ENCODE peak calls at places on chromosomes 1 and 21, in ten cellular contexts. O, P, C, Q, B, X, S, U, L and H are unnamed samples.

GRCh38 chr1:94688646-94689045 is 131.5 kb upstream of the SLC44A3 start:
- DNase-seq in U (no peak), O (no peak), S (no peak), L (no peak), C (no peak), B (no peak), Q (no peak), X (peak; percentile 89), P (no peak), H (no peak)

GRCh38 chr1:19329188-19329587 is 17.1 kb downstream of the SLC66A1 start:
- DNase-seq in B (no peak), L (no peak), P (no peak), S (no peak), X (no peak), U (no peak), C (no peak), Q (no peak), O (no peak), H (no peak)

GRCh38 chr1:51247499-51247898 is 11.4 kb downstream of the RNF11 start:
- DNase-seq in C (no peak), U (no peak), Q (no peak), O (no peak), X (no peak), S (no peak), B (no peak), P (no peak), L (no peak), H (no peak)

GRCh38 chr1:84689514-84690396 is 506 bp downstream of the SSX2IP start:
- DNase-seq in O (no peak), X (peak; percentile 89), P (no peak), S (no peak), L (peak; percentile 51), B (peak; percentile 55), U (peak; percentile 18), C (peak; percentile 77), Q (peak; percentile 92), H (no peak)

GRCh38 chr1:39177641-39178040 is 26.9 kb upstream of the MACF1 start:
- DNase-seq in C (no peak), U (no peak), S (no peak), Q (no peak), B (no peak), P (no peak), O (no peak), L (no peak), X (no peak), H (no peak)

GRCh38 chr21:33411949-33412430 is 8.8 kb downstream of the IFNGR2 start:
- DNase-seq in L (peak; percentile 70), O (no peak), X (no peak), S (no peak), C (no peak), U (no peak), Q (no peak), B (no peak), P (no peak), H (no peak)

GRCh38 chr1:234495231-234495990 is 16.4 kb upstream of the TARBP1 start:
- DNase-seq in O (no peak), X (peak; percentile 27), P (no peak), U (no peak), S (no peak), Q (no peak), B (no peak), L (no peak), C (no peak), H (peak; percentile 72)

GRCh38 chr21:29233611-29234540 is 64.8 kb upstream of the BACH1 start:
- DNase-seq in Q (no peak), L (no peak), O (no peak), C (no peak), U (no peak), S (no peak), X (peak; percentile 26), B (no peak), P (no peak), H (no peak)

GRCh38 chr1:7580923-7581753 is 190.0 kb upstream of the VAMP3 start:
- DNase-seq in B (peak; percentile 10), U (no peak), S (no peak), O (peak; percentile 54), X (no peak), L (no peak), C (no peak), Q (peak; percentile 58), P (no peak), H (no peak)

GRCh38 chr1:114152211-114153050 is 1.2 kb downstream of the SYT6 start:
- DNase-seq in L (no peak), O (peak; percentile 78), B (peak; percentile 56), C (no peak), X (peak; percentile 75), U (peak; percentile 41), P (no peak), S (peak; percentile 86), Q (peak; percentile 77), H (no peak)

GRCh38 chr1:10517677-10517982 is 42.9 kb downstream of the PEX14 start:
- DNase-seq in U (no peak), Q (no peak), B (no peak), L (no peak), X (no peak), O (no peak), P (no peak), S (no peak), C (no peak), H (no peak)

GRCh38 chr1:1619917-1620361 is 4.6 kb downstream of the MIB2 start:
- DNase-seq in L (no peak), B (no peak), S (no peak), C (no peak), Q (no peak), O (no peak), U (no peak), X (no peak), P (no peak), H (no peak)
- TF ChIP-seq CTCF in L (no peak), B (no peak), S (no peak), C (no peak), Q (no peak), O (peak; percentile 21), U (peak; percentile 20), X (peak; percentile 42), P (peak; percentile 35), H (peak; percentile 13)

GRCh38 chr1:202957733-202958543 is at the start of gene ADIPOR1:
- DNase-seq in X (peak; percentile 94), O (peak; percentile 97), C (peak; percentile 92), Q (peak; percentile 99), P (no peak), L (peak; percentile 95), B (peak; percentile 94), S (peak; percentile 94), U (peak; percentile 95), H (no peak)

GRCh38 chr1:202954057-202954745 is 3.9 kb downstream of the ADIPOR1 start:
- DNase-seq in L (no peak), C (no peak), P (no peak), U (no peak), B (no peak), S (no peak), X (no peak), O (no peak), Q (no peak), H (no peak)

GRCh38 chr1:202951437-202951836 is 6.7 kb downstream of the ADIPOR1 start:
- DNase-seq in C (no peak), O (no peak), L (no peak), S (no peak), P (no peak), B (no peak), U (no peak), Q (no peak), X (no peak), H (no peak)

GRCh38 chr1:202953412-202953811 is 4.7 kb downstream of the ADIPOR1 start:
- DNase-seq in Q (no peak), L (no peak), X (no peak), O (no peak), C (no peak), S (no peak), P (no peak), B (no peak), U (no peak), H (no peak)

GRCh38 chr1:202952818-202953217 is 5.3 kb downstream of the ADIPOR1 start:
- DNase-seq in Q (no peak), C (no peak), B (no peak), L (peak; percentile 45), P (no peak), O (no peak), U (no peak), S (no peak), X (no peak), H (no peak)
- TF ChIP-seq CTCF in Q (no peak), C (no peak), B (no peak), L (no peak), P (no peak), O (no peak), U (no peak), S (no peak), X (no peak), H (no peak)

DNA sequence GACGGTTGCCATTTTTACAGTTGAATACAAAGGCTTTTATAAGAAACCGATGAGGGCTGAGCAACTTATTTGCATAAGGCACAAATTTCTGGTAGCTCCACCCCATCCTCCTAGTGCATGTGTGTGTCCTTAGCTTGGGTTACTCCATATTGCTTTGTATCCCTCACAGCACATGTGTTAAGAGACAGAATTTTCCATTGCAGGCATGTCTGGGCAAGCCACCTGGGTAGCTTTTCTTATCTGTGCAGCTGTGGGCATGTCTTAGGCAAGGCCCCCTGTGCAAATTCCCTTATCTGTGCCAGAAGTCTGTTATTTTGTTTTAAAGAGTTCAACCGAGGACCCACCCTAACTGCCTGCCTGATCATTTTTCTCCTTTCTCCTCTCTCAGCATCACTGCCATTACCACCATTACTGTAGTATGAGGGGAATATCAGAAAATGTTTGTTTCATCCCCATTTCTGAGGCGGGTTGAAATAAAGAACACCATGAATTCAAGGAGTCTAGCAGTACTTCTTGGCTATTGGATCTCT is 131.9 kb downstream of the CYYR1 start:
- DNase-seq in Q (no peak), O (no peak), B (no peak), C (no peak), X (no peak), S (no peak), L (no peak), P (peak; percentile 16), U (no peak), H (no peak)
- TF ChIP-seq CTCF in Q (no peak), O (no peak), B (no peak), C (no peak), X (no peak), S (no peak), L (no peak), P (no peak), U (no peak), H (no peak)

GRCh38 chr1:90717665-90718410 is 736 bp upstream of the BARHL2 start:
- DNase-seq in C (no peak), Q (no peak), X (peak; percentile 91), P (no peak), O (no peak), L (peak; percentile 39), S (no peak), U (no peak), B (no peak), H (no peak)

GRCh38 chr1:90715334-90715733 is 1.8 kb downstream of the BARHL2 start:
- DNase-seq in Q (no peak), X (no peak), B (no peak), O (no peak), L (no peak), S (no peak), U (no peak), P (no peak), C (no peak), H (no peak)

GRCh38 chr1:90716243-90716551 is 905 bp downstream of the BARHL2 start:
- DNase-seq in X (peak; percentile 64), B (no peak), Q (no peak), S (no peak), C (no peak), P (no peak), L (no peak), O (no peak), U (no peak), H (no peak)

GRCh38 chr1:90717356-90717664 is 208 bp upstream of the BARHL2 start:
- DNase-seq in L (no peak), P (no peak), Q (no peak), U (no peak), S (no peak), X (no peak), C (no peak), O (no peak), B (no peak), H (no peak)

GRCh38 chr1:90716552-90717355 is at the start of gene BARHL2:
- DNase-seq in X (peak; percentile 60), P (no peak), O (no peak), S (no peak), Q (no peak), U (no peak), B (no peak), L (no peak), C (no peak), H (no peak)
- TF ChIP-seq CTCF in X (no peak), P (no peak), O (no peak), S (no peak), Q (no peak), U (no peak), B (no peak), L (no peak), C (no peak), H (no peak)